ENCODE peak calls at places on chromosomes 5 and 9, in five cellular contexts. One of them, this sample, is unnamed.

GRCh38 chr5:59079622-59080620 is 497.0 kb downstream of the RAB3C start:
- DNase-seq in Calu3: peak
- DNase-seq in A549: no peak
- DNase-seq in cardiac fibroblast: peak
- DNase-seq in colonic mucosa: no peak
- DNase-seq in this sample: no peak

GRCh38 chr9:130770679-130771442 is 64.2 kb upstream of the ABL1 start:
- DNase-seq in Calu3: peak
- DNase-seq in A549: peak
- DNase-seq in cardiac fibroblast: peak
- DNase-seq in colonic mucosa: no peak
- DNase-seq in this sample: no peak

GRCh38 chr5:134070979-134071849 is 43.3 kb upstream of the TCF7 start:
- DNase-seq in Calu3: peak
- DNase-seq in A549: peak
- DNase-seq in cardiac fibroblast: no peak
- DNase-seq in colonic mucosa: no peak
- DNase-seq in this sample: no peak

GRCh38 chr5:81045389-81045807 is 85.2 kb downstream of the RASGRF2 start:
- DNase-seq in Calu3: no peak
- DNase-seq in A549: no peak
- DNase-seq in cardiac fibroblast: no peak
- DNase-seq in colonic mucosa: no peak
- DNase-seq in this sample: no peak

GRCh38 chr5:115170128-115170923 is 618 bp upstream of the TRIM36 start:
- DNase-seq in Calu3: no peak
- DNase-seq in A549: peak
- DNase-seq in cardiac fibroblast: no peak
- DNase-seq in colonic mucosa: peak
- DNase-seq in this sample: no peak

GRCh38 chr5:10352404-10353240 is 873 bp upstream of the MARCHF6 start:
- DNase-seq in Calu3: no peak
- DNase-seq in A549: no peak
- DNase-seq in cardiac fibroblast: no peak
- DNase-seq in colonic mucosa: peak
- DNase-seq in this sample: no peak

GRCh38 chr5:38190111-38190510 is 68.2 kb upstream of the EGFLAM start:
- DNase-seq in Calu3: no peak
- DNase-seq in A549: no peak
- DNase-seq in cardiac fibroblast: no peak
- DNase-seq in colonic mucosa: no peak
- DNase-seq in this sample: no peak

GRCh38 chr5:39661026-39661779 is 236.4 kb upstream of the DAB2 start:
- DNase-seq in Calu3: no peak
- DNase-seq in A549: no peak
- DNase-seq in cardiac fibroblast: peak
- DNase-seq in colonic mucosa: no peak
- DNase-seq in this sample: no peak

GRCh38 chr5:141412853-141413539 is at the start of gene PCDHGA10:
- DNase-seq in Calu3: no peak
- DNase-seq in A549: no peak
- DNase-seq in cardiac fibroblast: peak
- DNase-seq in colonic mucosa: peak
- DNase-seq in this sample: no peak

GRCh38 chr9:125470767-125471580 is 209.3 kb downstream of the GAPVD1 start:
- DNase-seq in Calu3: no peak
- DNase-seq in A549: no peak
- DNase-seq in cardiac fibroblast: no peak
- DNase-seq in colonic mucosa: no peak
- DNase-seq in this sample: no peak

GRCh38 chr9:121883281-121884056 is 209.6 kb downstream of the TTLL11 start:
- DNase-seq in Calu3: no peak
- DNase-seq in A549: no peak
- DNase-seq in cardiac fibroblast: peak
- DNase-seq in colonic mucosa: no peak
- DNase-seq in this sample: no peak

GRCh38 chr5:54242287-54242686 is 68.1 kb downstream of the ARL15 start:
- DNase-seq in Calu3: no peak
- DNase-seq in A549: no peak
- DNase-seq in cardiac fibroblast: peak
- DNase-seq in colonic mucosa: no peak
- DNase-seq in this sample: no peak
- TF ChIP-seq CTCF in Calu3: no peak
- TF ChIP-seq CTCF in A549: no peak
- TF ChIP-seq CTCF in cardiac fibroblast: no peak
- TF ChIP-seq CTCF in colonic mucosa: no peak
- TF ChIP-seq CTCF in this sample: no peak

GRCh38 chr5:149452665-149453617 is 73.8 kb upstream of the IL17B start:
- DNase-seq in Calu3: peak
- DNase-seq in A549: no peak
- DNase-seq in cardiac fibroblast: peak
- DNase-seq in colonic mucosa: peak
- DNase-seq in this sample: peak
- TF ChIP-seq CTCF in Calu3: no peak
- TF ChIP-seq CTCF in A549: no peak
- TF ChIP-seq CTCF in cardiac fibroblast: peak
- TF ChIP-seq CTCF in colonic mucosa: no peak
- TF ChIP-seq CTCF in this sample: no peak

GRCh38 chr5:178509491-178510057 is 80.6 kb downstream of the COL23A1 start:
- DNase-seq in Calu3: no peak
- DNase-seq in A549: no peak
- DNase-seq in cardiac fibroblast: no peak
- DNase-seq in colonic mucosa: no peak
- DNase-seq in this sample: no peak
- TF ChIP-seq CTCF in Calu3: no peak
- TF ChIP-seq CTCF in A549: no peak
- TF ChIP-seq CTCF in cardiac fibroblast: no peak
- TF ChIP-seq CTCF in colonic mucosa: no peak
- TF ChIP-seq CTCF in this sample: no peak

GRCh38 chr9:12554636-12555035 is 138.5 kb upstream of the TYRP1 start:
- DNase-seq in Calu3: peak
- DNase-seq in A549: no peak
- DNase-seq in cardiac fibroblast: peak
- DNase-seq in colonic mucosa: no peak
- DNase-seq in this sample: no peak
- TF ChIP-seq CTCF in Calu3: no peak
- TF ChIP-seq CTCF in A549: peak
- TF ChIP-seq CTCF in cardiac fibroblast: no peak
- TF ChIP-seq CTCF in colonic mucosa: no peak
- TF ChIP-seq CTCF in this sample: no peak

GRCh38 chr9:27888661-27889295 is 315.5 kb upstream of the C9orf72 start:
- DNase-seq in Calu3: peak
- DNase-seq in A549: peak
- DNase-seq in cardiac fibroblast: peak
- DNase-seq in colonic mucosa: peak
- DNase-seq in this sample: no peak
- TF ChIP-seq CTCF in Calu3: peak
- TF ChIP-seq CTCF in A549: peak
- TF ChIP-seq CTCF in cardiac fibroblast: peak
- TF ChIP-seq CTCF in colonic mucosa: peak
- TF ChIP-seq CTCF in this sample: peak